ENCODE peak calls at places on chromosomes 13 and 19, in six cellular contexts. X is MG63; K is activated naive CD4-positive, alpha-beta T cell treated with anti-CD3 and anti-CD28 coated beads, Interleukin-2, amount 50 U/mL, for 16 hours; O is NB4; B is D341Med; H is Peyer's patch. E is an unnamed sample.

GRCh38 chr13:53201454-53202225 is 173.0 kb downstream of the OLFM4 start:
- DNase-seq in X (peak; percentile 38), H (peak; percentile 49), K (no peak), O (no peak), B (peak; percentile 88), E (no peak)

GRCh38 chr19:31278555-31279435 is 70.4 kb downstream of the TSHZ3 start:
- DNase-seq in X (no peak), H (peak; percentile 40), O (no peak), B (no peak), K (no peak), E (no peak)

GRCh38 chr13:80336335-80336734 is 4.6 kb downstream of the SPRY2 start:
- DNase-seq in X (no peak), B (no peak), O (no peak), H (no peak), K (no peak), E (no peak)

GRCh38 chr19:35107541-35107939 is 8.1 kb upstream of the FXYD3 start:
- DNase-seq in B (no peak), H (no peak), O (no peak), K (no peak), X (peak; percentile 74), E (no peak)

GRCh38 chr19:34041922-34042521 is 130.3 kb upstream of the LSM14A start:
- DNase-seq in B (peak; percentile 81), K (peak; percentile 75), X (peak; percentile 73), O (peak; percentile 70), H (peak; percentile 74), E (peak; percentile 90)

GRCh38 chr19:38219221-38219620 is 4.8 kb downstream of the DPF1 start:
- DNase-seq in K (no peak), H (no peak), X (no peak), O (no peak), B (no peak), E (no peak)

GRCh38 chr13:23561261-23561660 is 9.0 kb upstream of the TNFRSF19 start:
- DNase-seq in X (no peak), K (no peak), O (no peak), H (no peak), B (no peak), E (no peak)

GRCh38 chr13:70353096-70353495 is 244.8 kb upstream of the KLHL1 start:
- DNase-seq in O (no peak), B (no peak), H (no peak), K (no peak), X (no peak), E (no peak)

GRCh38 chr13:88136098-88136790 is 465.1 kb downstream of the SLITRK5 start:
- DNase-seq in K (no peak), X (no peak), H (peak; percentile 23), B (no peak), O (no peak), E (no peak)

GRCh38 chr13:101930331-101930730 is 471.5 kb downstream of the FGF14 start:
- DNase-seq in K (no peak), H (no peak), O (no peak), X (no peak), B (no peak), E (no peak)

GRCh38 chr13:105567951-105568510 is 967.4 kb downstream of the EFNB2 start:
- DNase-seq in X (no peak), O (no peak), K (no peak), H (no peak), B (no peak), E (no peak)

GRCh38 chr13:75788494-75788991 is 152.4 kb downstream of the LMO7 start:
- DNase-seq in K (no peak), B (no peak), O (no peak), X (peak; percentile 80), H (peak; percentile 68), E (no peak)

GRCh38 chr19:55383789-55384575 is at the start of gene TMEM238:
- DNase-seq in H (peak; percentile 89), B (no peak), K (peak; percentile 57), X (peak; percentile 72), O (peak; percentile 76), E (peak; percentile 80)

GRCh38 chr19:8221161-8221560 is 12.0 kb downstream of the CERS4 start:
- DNase-seq in H (no peak), B (no peak), O (no peak), X (no peak), K (no peak), E (no peak)

GRCh38 chr19:35168261-35168660 is 13.7 kb downstream of the FXYD5 start:
- DNase-seq in K (no peak), B (no peak), H (no peak), O (no peak), X (peak; percentile 39), E (no peak)

GRCh38 chr13:23074054-23074805 is 106.5 kb upstream of the SGCG start:
- DNase-seq in X (no peak), K (no peak), H (no peak), B (no peak), O (no peak), E (no peak)

GRCh38 chr13:104008075-104008474 is 941.9 kb upstream of the SLC10A2 start:
- DNase-seq in K (no peak), H (no peak), X (no peak), O (no peak), B (no peak), E (no peak)

GRCh38 chr19:40805258-40805868 is 6.4 kb downstream of the EGLN2 start:
- DNase-seq in K (no peak), H (no peak), B (no peak), X (no peak), O (no peak), E (peak; percentile 79)

E was measured in activated effector memory CD4-positive, alpha-beta T cell treated with anti-CD3 and anti-CD28 coated beads, Interleukin-2, amount 50 U/mL, for 16 hours.